ENCODE peak calls at places on chromosomes 3 and 15, in nine cellular contexts. I, O, U, T, L, D, J, S and V are unnamed samples.

GRCh38 chr15:69557340-69558137 is 104.9 kb downstream of the RPLP1 start:
- DNase-seq in S (peak), O (peak), I (no peak), L (no peak), U (no peak), J (no peak), T (no peak), D (no peak), V (peak)

GRCh38 chr15:99106417-99107220 is 1.7 kb downstream of the SYNM start:
- DNase-seq in D (no peak), O (no peak), L (peak), J (no peak), I (no peak), U (no peak), S (no peak), T (peak), V (no peak)

GRCh38 chr3:48271763-48272498 is 31.0 kb downstream of the ZNF589 start:
- DNase-seq in L (peak), J (no peak), S (no peak), I (no peak), D (no peak), T (no peak), O (no peak), U (no peak), V (no peak)

GRCh38 chr15:74062671-74063070 is 19.7 kb downstream of the GOLGA6A start:
- DNase-seq in I (no peak), S (no peak), D (no peak), U (no peak), O (no peak), L (no peak), T (no peak), J (peak), V (no peak)

GRCh38 chr3:122331886-122332285 is 6.8 kb downstream of the CSTA start:
- DNase-seq in I (no peak), L (peak), U (no peak), O (no peak), J (no peak), D (no peak), S (no peak), T (no peak), V (no peak)

GRCh38 chr3:21942328-21942727 is 191.3 kb upstream of the ZNF385D start:
- DNase-seq in J (no peak), T (no peak), S (no peak), U (no peak), I (no peak), O (no peak), D (no peak), L (no peak), V (no peak)

GRCh38 chr15:59491062-59491461 is 53.1 kb downstream of the FAM81A start:
- DNase-seq in O (no peak), D (no peak), T (no peak), L (no peak), J (no peak), U (no peak), S (no peak), I (no peak), V (peak)

GRCh38 chr3:180447156-180447555 is 154.8 kb upstream of the TTC14 start:
- DNase-seq in J (no peak), O (no peak), I (no peak), U (no peak), L (no peak), T (no peak), D (no peak), S (no peak), V (no peak)

GRCh38 chr15:20346082-20346805 is 195.4 kb downstream of the GOLGA6L6 start:
- DNase-seq in L (no peak), J (peak), S (peak), I (no peak), T (peak), U (no peak), O (peak), D (peak), V (no peak)